ENCODE peak calls at places on chromosomes 2 and 18, in seven cellular contexts. One of them, this sample, is unnamed.

GRCh38 chr2:217864960-217865359 is 137.8 kb downstream of the TNS1 start:
- DNase-seq in GM03348: no peak
- DNase-seq in AG08396: no peak
- DNase-seq in heart right ventricle: no peak
- DNase-seq in NCI-H1417: no peak
- DNase-seq in effector memory CD8-positive, alpha-beta T cell: no peak
- DNase-seq in NCI-H1694 treated with DMSO at 0.1 percent for 48 hours: no peak
- DNase-seq in this sample: no peak

GRCh38 chr18:51128533-51128932 is 68.9 kb downstream of the MEX3C start:
- DNase-seq in GM03348: no peak
- DNase-seq in AG08396: no peak
- DNase-seq in heart right ventricle: no peak
- DNase-seq in NCI-H1417: no peak
- DNase-seq in effector memory CD8-positive, alpha-beta T cell: no peak
- DNase-seq in NCI-H1694 treated with DMSO at 0.1 percent for 48 hours: no peak
- DNase-seq in this sample: no peak

GRCh38 chr2:118750959-118751565 is 96.4 kb downstream of the EN1 start:
- DNase-seq in GM03348: peak; percentile 46
- DNase-seq in AG08396: no peak
- DNase-seq in heart right ventricle: no peak
- DNase-seq in NCI-H1417: no peak
- DNase-seq in effector memory CD8-positive, alpha-beta T cell: no peak
- DNase-seq in NCI-H1694 treated with DMSO at 0.1 percent for 48 hours: no peak
- DNase-seq in this sample: no peak

GRCh38 chr2:49834433-49834832 is 680.1 kb upstream of the FSHR start:
- DNase-seq in GM03348: no peak
- DNase-seq in AG08396: no peak
- DNase-seq in heart right ventricle: no peak
- DNase-seq in NCI-H1417: no peak
- DNase-seq in effector memory CD8-positive, alpha-beta T cell: no peak
- DNase-seq in NCI-H1694 treated with DMSO at 0.1 percent for 48 hours: no peak
- DNase-seq in this sample: no peak

GRCh38 chr2:151120016-151120415 is 141.6 kb downstream of the RBM43 start:
- DNase-seq in GM03348: no peak
- DNase-seq in AG08396: no peak
- DNase-seq in heart right ventricle: no peak
- DNase-seq in NCI-H1417: no peak
- DNase-seq in effector memory CD8-positive, alpha-beta T cell: no peak
- DNase-seq in NCI-H1694 treated with DMSO at 0.1 percent for 48 hours: peak; percentile 89
- DNase-seq in this sample: no peak

GRCh38 chr2:26683583-26683982 is 8.9 kb upstream of the KCNK3 start:
- DNase-seq in GM03348: no peak
- DNase-seq in AG08396: no peak
- DNase-seq in heart right ventricle: no peak
- DNase-seq in NCI-H1417: no peak
- DNase-seq in effector memory CD8-positive, alpha-beta T cell: no peak
- DNase-seq in NCI-H1694 treated with DMSO at 0.1 percent for 48 hours: no peak
- DNase-seq in this sample: no peak

GRCh38 chr2:219622472-219622871 is 5.0 kb upstream of the SLC4A3 start:
- DNase-seq in GM03348: no peak
- DNase-seq in AG08396: no peak
- DNase-seq in heart right ventricle: no peak
- DNase-seq in NCI-H1417: no peak
- DNase-seq in effector memory CD8-positive, alpha-beta T cell: no peak
- DNase-seq in NCI-H1694 treated with DMSO at 0.1 percent for 48 hours: no peak
- DNase-seq in this sample: no peak

GRCh38 chr18:64208531-64208930 is 59.6 kb upstream of the LINC00305 start:
- DNase-seq in GM03348: no peak
- DNase-seq in AG08396: no peak
- DNase-seq in heart right ventricle: no peak
- DNase-seq in NCI-H1417: no peak
- DNase-seq in effector memory CD8-positive, alpha-beta T cell: no peak
- DNase-seq in NCI-H1694 treated with DMSO at 0.1 percent for 48 hours: no peak
- DNase-seq in this sample: no peak

GRCh38 chr2:9897331-9897737 is 54.1 kb downstream of the TAF1B start:
- DNase-seq in GM03348: peak; percentile 78
- DNase-seq in AG08396: peak; percentile 49
- DNase-seq in heart right ventricle: peak; percentile 55
- DNase-seq in NCI-H1417: no peak
- DNase-seq in effector memory CD8-positive, alpha-beta T cell: no peak
- DNase-seq in NCI-H1694 treated with DMSO at 0.1 percent for 48 hours: no peak
- DNase-seq in this sample: no peak

GRCh38 chr18:3104190-3105054 is 91.5 kb upstream of the LPIN2 start:
- DNase-seq in GM03348: peak; percentile 57
- DNase-seq in AG08396: no peak
- DNase-seq in heart right ventricle: no peak
- DNase-seq in NCI-H1417: no peak
- DNase-seq in effector memory CD8-positive, alpha-beta T cell: no peak
- DNase-seq in NCI-H1694 treated with DMSO at 0.1 percent for 48 hours: peak; percentile 4
- DNase-seq in this sample: no peak